ENCODE peak calls at places on chromosomes 1 and 21, in eight cellular contexts. D is activated T-helper 1 cell treated with Interleukin-2 at 50 U/mL for 16 hours; Q is H4; R is stimulated activated CD4-positive, alpha-beta T cell treated with anti-CD3 and anti-CD28 coated beads, TNF-alpha, amount 100 ng/mL, for 48 hours; L is activated CD8-positive, alpha-beta T cell treated with anti-CD3 and anti-CD28 coated beads, Interleukin-2, amount 10 ng/mL, durations not matched to agents 7 days and 5 days; I is NCI-H2081; K is CD8-positive, alpha-beta T cell; Y is NB4. O is an unnamed sample.
A peak's percentile ranks its signal among the peaks of the same experiment; 100 is the strongest.

GRCh38 chr1:39051956-39052355 is 25.8 kb downstream of the NDUFS5 start:
- DNase-seq in D (no peak), Q (no peak), R (no peak), L (no peak), I (no peak), K (no peak), Y (no peak), O (no peak)

GRCh38 chr21:40640427-40640826 is 206.5 kb downstream of the DSCAM start:
- DNase-seq in D (no peak), Q (no peak), R (no peak), L (no peak), I (peak; percentile 13), K (no peak), Y (no peak), O (no peak)

GRCh38 chr1:221157026-221157761 is 278.0 kb downstream of the HLX start:
- DNase-seq in D (no peak), Q (no peak), R (no peak), L (no peak), I (no peak), K (no peak), Y (peak; percentile 55), O (no peak)

GRCh38 chr1:63320024-63320799 is 2.2 kb upstream of the FOXD3 start:
- DNase-seq in D (no peak), Q (no peak), R (no peak), L (no peak), I (no peak), K (no peak), Y (no peak), O (no peak)

GRCh38 chr1:59408608-59409007 is 111.7 kb downstream of the FGGY start:
- DNase-seq in D (no peak), Q (no peak), R (no peak), L (no peak), I (no peak), K (no peak), Y (no peak), O (no peak)

GRCh38 chr21:31865429-31865970 is 7.3 kb upstream of the HUNK start:
- DNase-seq in D (no peak), Q (no peak), R (no peak), L (no peak), I (no peak), K (no peak), Y (no peak), O (no peak)

GRCh38 chr1:221672160-221672762 is 69.6 kb downstream of the DUSP10 start:
- DNase-seq in D (no peak), Q (peak; percentile 61), R (no peak), L (no peak), I (no peak), K (no peak), Y (no peak), O (no peak)

GRCh38 chr1:14549897-14550635 is 48.4 kb upstream of the KAZN start:
- DNase-seq in D (no peak), Q (no peak), R (no peak), L (no peak), I (peak; percentile 2), K (no peak), Y (no peak), O (no peak)

GRCh38 chr1:55428236-55428635 is 213.1 kb upstream of the USP24 start:
- DNase-seq in D (no peak), Q (no peak), R (no peak), L (no peak), I (no peak), K (no peak), Y (no peak), O (no peak)

GRCh38 chr1:19345391-19345790 is 33.3 kb downstream of the SLC66A1 start:
- DNase-seq in D (no peak), Q (no peak), R (no peak), L (no peak), I (no peak), K (no peak), Y (no peak), O (no peak)

GRCh38 chr1:68703921-68704354 is 207.1 kb upstream of the DEPDC1 start:
- DNase-seq in D (no peak), Q (no peak), R (no peak), L (no peak), I (no peak), K (no peak), Y (no peak), O (no peak)

GRCh38 chr1:92822907-92823306 is 8.9 kb upstream of the RPL5 start:
- DNase-seq in D (no peak), Q (peak; percentile 8), R (no peak), L (no peak), I (no peak), K (no peak), Y (peak; percentile 51), O (no peak)

GRCh38 chr21:31351438-31351837 is 7.4 kb upstream of the TIAM1 start:
- DNase-seq in D (no peak), Q (peak; percentile 83), R (no peak), L (no peak), I (no peak), K (no peak), Y (no peak), O (no peak)

GRCh38 chr1:145977486-145978476 is 13.3 kb downstream of the POLR3GL start:
- DNase-seq in D (peak; percentile 47), Q (peak; percentile 87), R (peak; percentile 56), L (peak; percentile 86), I (peak; percentile 84), K (peak; percentile 60), Y (peak; percentile 89), O (peak; percentile 84)

GRCh38 chr1:229408458-229409037 is 25.3 kb downstream of the ACTA1 start:
- DNase-seq in D (no peak), Q (no peak), R (no peak), L (no peak), I (peak; percentile 68), K (no peak), Y (no peak), O (no peak)

GRCh38 chr1:26787381-26787705 is 407 bp upstream of the PIGV start:
- DNase-seq in D (peak; percentile 43), Q (no peak), R (peak; percentile 27), L (peak; percentile 92), I (no peak), K (peak; percentile 60), Y (no peak), O (no peak)

O was measured in NCI-H2227 treated with DMSO at 0.1 percent for 48 hours.